ENCODE peak calls at places on chromosomes 16 and 17, in six cellular contexts. D is transverse colon; L is stimulated activated CD4-positive, alpha-beta T cell treated with anti-CD3 and anti-CD28 coated beads, Interleukin-1b, Interleukin-23, amount 100 ng/mL, for 1 hour; Y is GM10248; N is endothelial cell; M is H9. P is an unnamed sample.

GRCh38 chr17:77409282-77410161 is 268.8 kb downstream of the SEC14L1 start:
- DNase-seq in L (no peak), M (peak), D (peak), N (no peak), Y (no peak), P (no peak)

GRCh38 chr16:10584956-10585561 is 4.7 kb upstream of the EMP2 start:
- DNase-seq in M (no peak), Y (no peak), D (no peak), L (no peak), N (no peak), P (peak)

GRCh38 chr16:89142474-89143197 is 28.9 kb upstream of the CDH15 start:
- DNase-seq in D (no peak), N (no peak), M (no peak), Y (no peak), L (no peak), P (no peak)

GRCh38 chr17:32569171-32570080 is 82.6 kb downstream of the CDK5R1 start:
- DNase-seq in Y (peak), D (no peak), N (no peak), M (no peak), L (no peak), P (no peak)

GRCh38 chr17:47840742-47841487 is at the start of gene SCRN2:
- DNase-seq in N (peak), D (peak), L (peak), Y (peak), M (peak), P (peak)

GRCh38 chr16:84084570-84085270 is 32.0 kb downstream of the MBTPS1 start:
- DNase-seq in D (peak), Y (peak), L (peak), M (peak), N (peak), P (no peak)

GRCh38 chr16:13377143-13377542 is 475.7 kb downstream of the SHISA9 start:
- DNase-seq in Y (no peak), D (no peak), L (no peak), N (no peak), M (no peak), P (no peak)

GRCh38 chr17:12256380-12256995 is 235.8 kb downstream of the MAP2K4 start:
- DNase-seq in L (no peak), Y (peak), M (no peak), D (peak), N (peak), P (peak)

GRCh38 chr17:47276868-47277267 is 23.2 kb downstream of the ITGB3 start:
- DNase-seq in N (peak), M (peak), D (peak), Y (no peak), L (no peak), P (no peak)

GRCh38 chr16:48947371-48947713 is 334.3 kb downstream of the CBLN1 start:
- DNase-seq in M (no peak), L (no peak), D (no peak), Y (no peak), N (no peak), P (no peak)

GRCh38 chr17:42673885-42674754 is 2.7 kb downstream of the PLEKHH3 start:
- DNase-seq in Y (peak), L (no peak), M (peak), D (peak), N (peak), P (no peak)

GRCh38 chr17:57988301-57989010 is 402 bp upstream of the VEZF1 start:
- DNase-seq in N (no peak), Y (peak), L (peak), D (peak), M (peak), P (no peak)

GRCh38 chr16:56451753-56452689 is 667 bp downstream of the OGFOD1 start:
- DNase-seq in D (peak), Y (no peak), M (peak), L (no peak), N (peak), P (peak)

GRCh38 chr17:82765357-82765756 is 13.5 kb downstream of the TBCD start:
- DNase-seq in N (no peak), Y (no peak), M (no peak), L (no peak), D (no peak), P (no peak)

GRCh38 chr16:85384831-85385462 is 228.2 kb upstream of the GSE1 start:
- DNase-seq in L (no peak), D (peak), N (no peak), Y (no peak), M (no peak), P (no peak)

GRCh38 chr17:81287155-81287554 is 8.0 kb downstream of the SLC38A10 start:
- DNase-seq in Y (no peak), M (no peak), D (no peak), L (no peak), N (no peak), P (no peak)

GRCh38 chr17:66858182-66859083 is 23.5 kb downstream of the CACNG5 start:
- DNase-seq in L (no peak), M (no peak), D (no peak), Y (no peak), N (no peak), P (no peak)

GRCh38 chr17:76071497-76072148 is 694 bp downstream of the SRP68 start:
- DNase-seq in Y (peak), M (no peak), D (no peak), L (no peak), N (no peak), P (no peak)

GRCh38 chr17:40124279-40125141 is 2.7 kb downstream of the MSL1 start:
- DNase-seq in M (no peak), D (no peak), Y (no peak), L (no peak), N (no peak), P (no peak)

GRCh38 chr17:44628234-44629188 is 27.8 kb upstream of the MEIOC start:
- DNase-seq in L (no peak), D (no peak), M (peak), N (peak), Y (peak), P (no peak)

GRCh38 chr17:3918372-3919122 is 2.3 kb upstream of the P2RX1 start:
- DNase-seq in D (no peak), N (no peak), L (no peak), M (no peak), Y (no peak), P (no peak)

GRCh38 chr17:79258042-79258441 is 183.4 kb downstream of the ENGASE start:
- DNase-seq in N (no peak), L (no peak), Y (no peak), M (no peak), D (no peak), P (no peak)

GRCh38 chr17:3875317-3875716 is 17.5 kb downstream of the CAMKK1 start:
- DNase-seq in N (no peak), L (no peak), D (no peak), Y (no peak), M (no peak), P (no peak)

GRCh38 chr16:67697407-67697806 is 21.7 kb downstream of the GFOD2 start:
- DNase-seq in D (no peak), M (no peak), N (no peak), L (no peak), Y (no peak), P (no peak)

GRCh38 chr16:85878875-85879274 is 20.1 kb upstream of the IRF8 start:
- DNase-seq in D (no peak), M (peak), Y (no peak), L (no peak), N (peak), P (peak)

GRCh38 chr17:15279011-15279477 is 13.9 kb upstream of the PMP22 start:
- DNase-seq in Y (no peak), D (no peak), M (no peak), L (no peak), N (no peak), P (peak)

GRCh38 chr17:73786286-73786743 is 142.1 kb upstream of the SDK2 start:
- DNase-seq in N (no peak), M (peak), Y (no peak), D (peak), L (no peak), P (no peak)

GRCh38 chr16:12499032-12499735 is 304.5 kb downstream of the CPPED1 start:
- DNase-seq in M (no peak), Y (no peak), L (no peak), D (no peak), N (no peak), P (no peak)

GRCh38 chr16:57372372-57373116 is at the start of gene CX3CL1:
- DNase-seq in L (no peak), M (peak), N (peak), D (peak), Y (no peak), P (no peak)

GRCh38 chr16:71840052-71840451 is 5.7 kb upstream of the ATXN1L start:
- DNase-seq in N (no peak), L (no peak), D (no peak), Y (no peak), M (no peak), P (no peak)

GRCh38 chr17:30565073-30565935 is 88.1 kb downstream of the GOSR1 start:
- DNase-seq in N (no peak), L (no peak), D (no peak), M (peak), Y (no peak), P (no peak)

GRCh38 chr17:50148226-50149098 is 2.0 kb downstream of the PPP1R9B start:
- DNase-seq in L (no peak), D (peak), M (peak), N (peak), Y (peak), P (no peak)

GRCh38 chr17:80006339-80006720 is 29.3 kb downstream of the TBC1D16 start:
- DNase-seq in Y (no peak), N (no peak), L (no peak), D (no peak), M (no peak), P (no peak)

GRCh38 chr16:67182288-67182687 is 1.5 kb downstream of the MATCAP1 start:
- DNase-seq in L (no peak), M (no peak), N (no peak), D (no peak), Y (no peak), P (no peak)

GRCh38 chr16:72286936-72287620 is 115.1 kb upstream of the PMFBP1 start:
- DNase-seq in L (no peak), D (no peak), N (no peak), M (no peak), Y (no peak), P (no peak)

GRCh38 chr16:23679986-23680336 is 1.3 kb downstream of the PLK1 start:
- DNase-seq in N (no peak), Y (no peak), M (no peak), D (no peak), L (no peak), P (no peak)

GRCh38 chr17:76268015-76268749 is 3.0 kb downstream of the UBALD2 start:
- DNase-seq in M (no peak), D (peak), Y (peak), N (peak), L (no peak), P (no peak)

P was measured in HS-5.